ENCODE peak calls at places on chromosomes 7 and 10, in five cellular contexts. X, J, F, C and W are unnamed samples.

GRCh38 chr7:114026486-114027089 is 107.8 kb upstream of the PPP1R3A start:
- DNase-seq in X (peak; percentile 87), J (peak; percentile 86), F (peak; percentile 28), C (peak; percentile 68), W (peak; percentile 82)

GRCh38 chr10:83045731-83046130 is 1093.6 kb upstream of the GHITM start:
- DNase-seq in X (no peak), J (no peak), F (no peak), C (no peak), W (no peak)

GRCh38 chr10:126902157-126902556 is 3.1 kb upstream of the DOCK1 start:
- DNase-seq in X (peak; percentile 50), J (no peak), F (no peak), C (peak; percentile 86), W (peak; percentile 80)

GRCh38 chr7:123643495-123644428 is 11.9 kb upstream of the LMOD2 start:
- DNase-seq in X (peak; percentile 59), J (no peak), F (peak; percentile 77), C (peak; percentile 71), W (peak; percentile 57)

GRCh38 chr7:44322631-44323363 is 2.6 kb downstream of the CAMK2B start:
- DNase-seq in X (no peak), J (no peak), F (peak; percentile 47), C (no peak), W (no peak)

GRCh38 chr10:43120948-43121290 is 17.3 kb upstream of the CSGALNACT2 start:
- DNase-seq in X (no peak), J (no peak), F (no peak), C (no peak), W (no peak)

GRCh38 chr7:79876769-79877362 is 257.8 kb upstream of the GNAI1 start:
- DNase-seq in X (no peak), J (no peak), F (no peak), C (peak; percentile 35), W (peak; percentile 91)

GRCh38 chr10:132183046-132183445 is 3.7 kb upstream of the DPYSL4 start:
- DNase-seq in X (peak; percentile 75), J (no peak), F (no peak), C (no peak), W (no peak)

GRCh38 chr7:47803846-47804245 is 144.4 kb downstream of the PKD1L1 start:
- DNase-seq in X (no peak), J (no peak), F (no peak), C (no peak), W (no peak)

GRCh38 chr10:90742189-90742588 is 115.7 kb downstream of the HTR7 start:
- DNase-seq in X (no peak), J (no peak), F (no peak), C (peak; percentile 73), W (peak; percentile 69)

GRCh38 chr10:79221110-79222051 is 125.9 kb upstream of the PPIF start:
- DNase-seq in X (peak; percentile 82), J (no peak), F (peak; percentile 84), C (peak; percentile 91), W (no peak)

GRCh38 chr10:129253551-129254179 is 213.4 kb upstream of the MGMT start:
- DNase-seq in X (no peak), J (no peak), F (no peak), C (no peak), W (no peak)

GRCh38 chr7:87934699-87935372 is 785 bp downstream of the ADAM22 start:
- DNase-seq in X (peak; percentile 23), J (no peak), F (peak; percentile 81), C (peak; percentile 36), W (no peak)

GRCh38 chr10:87861566-87861952 is 1.8 kb downstream of the KLLN start:
- DNase-seq in X (peak; percentile 87), J (peak; percentile 62), F (no peak), C (peak; percentile 94), W (peak; percentile 84)

GRCh38 chr10:116101616-116102015 is 171.4 kb downstream of the GFRA1 start:
- DNase-seq in X (no peak), J (no peak), F (no peak), C (peak; percentile 34), W (no peak)

GRCh38 chr7:46253500-46253899 is 332.4 kb upstream of the IGFBP3 start:
- DNase-seq in X (no peak), J (no peak), F (no peak), C (no peak), W (peak; percentile 54)

GRCh38 chr7:106187613-106188350 is 75.7 kb upstream of the SYPL1 start:
- DNase-seq in X (no peak), J (peak; percentile 38), F (no peak), C (no peak), W (peak; percentile 40)

GRCh38 chr7:115491744-115492380 is 538.7 kb downstream of the TFEC start:
- DNase-seq in X (no peak), J (no peak), F (no peak), C (no peak), W (no peak)

GRCh38 chr7:101058355-101058754 is 26.9 kb upstream of the TRIM56 start:
- DNase-seq in X (peak; percentile 74), J (peak; percentile 56), F (no peak), C (peak; percentile 52), W (peak; percentile 46)

GRCh38 chr10:49071221-49071761 is 44.0 kb downstream of the VSTM4 start:
- DNase-seq in X (no peak), J (no peak), F (no peak), C (peak; percentile 29), W (no peak)

GRCh38 chr10:130615463-130615862 is 479.3 kb downstream of the GLRX3 start:
- DNase-seq in X (no peak), J (no peak), F (no peak), C (no peak), W (no peak)

GRCh38 chr10:113108180-113108835 is 158.3 kb downstream of the TCF7L2 start:
- DNase-seq in X (no peak), J (no peak), F (peak; percentile 53), C (peak; percentile 25), W (peak; percentile 13)

GRCh38 chr10:62614389-62615157 is 189.9 kb upstream of the ADO start:
- DNase-seq in X (no peak), J (no peak), F (no peak), C (peak; percentile 91), W (peak; percentile 99)

GRCh38 chr10:92239185-92239599 is 51.7 kb downstream of the CPEB3 start:
- DNase-seq in X (no peak), J (no peak), F (no peak), C (no peak), W (no peak)

GRCh38 chr7:100111914-100112313 is 7.2 kb downstream of the TAF6 start:
- DNase-seq in X (no peak), J (no peak), F (peak; percentile 38), C (no peak), W (no peak)

GRCh38 chr7:69871213-69871885 is 273.1 kb downstream of the AUTS2 start:
- DNase-seq in X (no peak), J (no peak), F (peak; percentile 36), C (peak; percentile 93), W (peak; percentile 1)

GRCh38 chr7:74542558-74543117 is 88.9 kb downstream of the GTF2IRD1 start:
- DNase-seq in X (no peak), J (no peak), F (peak; percentile 84), C (no peak), W (no peak)

GRCh38 chr10:118020365-118020764 is 26.4 kb downstream of the RAB11FIP2 start:
- DNase-seq in X (no peak), J (no peak), F (no peak), C (no peak), W (no peak)

GRCh38 chr7:21938463-21938862 is 7.2 kb downstream of the CDCA7L start:
- DNase-seq in X (no peak), J (no peak), F (no peak), C (no peak), W (peak; percentile 35)
- TF ChIP-seq EZH2phosphoT487 in X (no peak), J (no peak), F (no peak), C (no peak), W (no peak)

GRCh38 chr10:30386801-30387588 is 37.9 kb upstream of the MTPAP start:
- DNase-seq in X (no peak), J (no peak), F (no peak), C (peak; percentile 57), W (peak; percentile 80)
- H3K27ac ChIP-seq in X (no peak overlapping the region), J (no peak overlapping the region), F (no peak overlapping the region), C (no peak overlapping the region), W (peak overlapping the region; percentile 70)

DNA sequence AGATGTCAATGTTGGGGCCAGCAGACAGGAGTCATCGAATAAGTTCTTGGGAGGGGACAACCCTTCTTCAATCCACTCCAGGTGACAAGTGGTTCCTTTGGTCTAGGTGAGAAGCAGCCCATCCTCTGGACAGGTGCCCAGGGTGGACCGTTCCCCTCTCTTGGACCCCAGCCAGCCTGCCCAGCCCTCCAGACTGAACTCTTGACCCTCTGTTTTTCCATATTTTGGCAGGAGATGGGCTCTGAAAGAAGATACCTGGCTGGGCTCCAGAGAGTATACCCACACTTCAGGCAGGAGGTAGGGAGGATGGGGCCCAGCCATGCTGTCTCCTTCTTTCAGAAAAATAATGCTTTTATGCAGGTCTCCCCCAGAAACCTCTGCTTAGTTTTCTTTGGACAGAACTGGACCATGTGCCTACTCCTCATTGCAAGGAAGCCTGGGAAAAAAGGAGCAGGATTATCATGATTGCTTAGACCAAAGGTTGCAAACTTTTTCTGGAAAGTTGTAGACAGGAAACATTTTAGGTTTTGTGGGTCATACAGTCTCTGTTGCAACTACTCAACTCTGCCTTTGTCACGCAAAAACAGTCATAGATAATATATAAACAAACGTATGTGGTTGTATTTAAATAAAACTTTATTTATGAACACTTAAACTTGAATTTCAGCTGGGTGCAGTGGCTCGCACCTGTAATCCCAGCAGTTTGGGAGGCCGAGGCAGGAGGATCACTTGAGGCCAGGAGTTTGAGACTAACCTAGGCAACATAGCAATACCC is 95.6 kb upstream of the SMNDC1 start:
- DNase-seq in X (no peak), J (no peak), F (no peak), C (no peak), W (peak; percentile 9)
- TF ChIP-seq EZH2phosphoT487 in X (no peak), J (no peak), F (no peak), C (no peak), W (no peak)

DNA sequence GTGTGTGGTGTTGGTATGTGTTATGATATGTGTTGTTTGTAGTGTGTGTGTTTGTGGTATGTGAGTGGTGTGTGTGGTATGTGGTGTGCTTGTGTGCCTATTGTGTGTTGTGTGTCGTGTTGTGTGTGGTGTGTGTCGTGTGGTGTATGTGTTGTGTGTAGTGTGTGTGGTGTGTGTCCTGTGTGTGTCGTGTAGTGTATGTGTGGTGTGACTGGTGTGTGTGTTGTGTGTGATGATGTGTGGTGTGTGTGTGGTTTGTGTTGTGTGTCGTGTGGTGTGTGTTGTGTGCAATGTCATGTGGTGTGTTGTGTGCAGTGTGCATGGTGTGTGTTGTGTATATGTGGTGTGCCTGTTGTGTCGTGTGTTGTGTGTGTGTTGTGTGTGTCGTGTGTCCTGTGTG is 144.6 kb downstream of the DNAJB6 start:
- DNase-seq in X (no peak), J (no peak), F (no peak), C (no peak), W (no peak)
- H3K27ac ChIP-seq in X (no peak overlapping the region), J (no peak overlapping the region), F (no peak overlapping the region), C (no peak overlapping the region), W (no peak overlapping the region)